ENCODE peak calls at places on chromosomes 4 and X, in six cellular contexts. F is heart left ventricle, Z is cardiac muscle cell, J is GM10248, Y is HFFc6, H is AG04450. P is an unnamed sample.

GRCh38 chr4:94262163-94263016 is 54.7 kb downstream of the SMARCAD1 start:
- DNase-seq in F (no peak), Z (no peak), J (no peak), Y (no peak), H (no peak), P (no peak)

GRCh38 chr4:39873823-39874222 is 103.9 kb downstream of the PDS5A start:
- DNase-seq in F (no peak), Z (no peak), J (no peak), Y (no peak), H (no peak), P (no peak)

GRCh38 chr4:36165256-36166005 is 78.9 kb downstream of the ARAP2 start:
- DNase-seq in F (no peak), Z (no peak), J (no peak), Y (no peak), H (no peak), P (no peak)

GRCh38 chr4:90293320-90293719 is 166.1 kb downstream of the CCSER1 start:
- DNase-seq in F (no peak), Z (peak; percentile 7), J (no peak), Y (no peak), H (no peak), P (no peak)

GRCh38 chrX:74248889-74249288 is 55.1 kb upstream of the ZCCHC13 start:
- DNase-seq in F (no peak), Z (peak; percentile 27), J (no peak), Y (no peak), H (no peak), P (no peak)

GRCh38 chrX:136767104-136767941 is 13.4 kb downstream of the ARHGEF6 start:
- DNase-seq in F (peak; percentile 84), Z (peak; percentile 61), J (peak; percentile 66), Y (peak; percentile 55), H (no peak), P (no peak)

GRCh38 chr4:59818656-59819055 is 1381.5 kb upstream of the ADGRL3 start:
- DNase-seq in F (no peak), Z (no peak), J (peak; percentile 14), Y (no peak), H (no peak), P (no peak)

GRCh38 chr4:185106353-185106752 is 36.7 kb upstream of the SLC25A4 start:
- DNase-seq in F (no peak), Z (no peak), J (no peak), Y (no peak), H (no peak), P (no peak)

GRCh38 chr4:25552580-25553271 is 102.9 kb upstream of the SLC34A2 start:
- DNase-seq in F (no peak), Z (no peak), J (no peak), Y (no peak), H (no peak), P (no peak)

GRCh38 chrX:68895339-68896250 is 66.8 kb downstream of the EFNB1 start:
- DNase-seq in F (peak; percentile 71), Z (peak; percentile 54), J (no peak), Y (no peak), H (peak; percentile 13), P (no peak)

GRCh38 chrX:1581132-1581531 is 10.3 kb upstream of the AKAP17A start:
- DNase-seq in F (no peak), Z (peak; percentile 23), J (peak; percentile 54), Y (peak; percentile 16), H (no peak), P (no peak)

GRCh38 chr4:176882201-176882600 is 89.5 kb upstream of the VEGFC start:
- DNase-seq in F (no peak), Z (no peak), J (no peak), Y (no peak), H (no peak), P (no peak)

GRCh38 chr4:176137626-176138025 is 57.8 kb downstream of the SPATA4 start:
- DNase-seq in F (no peak), Z (no peak), J (no peak), Y (peak; percentile 52), H (no peak), P (no peak)

GRCh38 chr4:158121203-158121586 is 51.6 kb downstream of the GASK1B start:
- DNase-seq in F (peak; percentile 31), Z (no peak), J (no peak), Y (peak; percentile 91), H (peak; percentile 98), P (peak; percentile 77)

GRCh38 chrX:130351567-130351966 is 11.8 kb downstream of the SLC25A14 start:
- DNase-seq in F (no peak), Z (no peak), J (no peak), Y (no peak), H (no peak), P (no peak)

GRCh38 chr4:41106694-41107419 is 107.5 kb downstream of the APBB2 start:
- DNase-seq in F (no peak), Z (no peak), J (no peak), Y (no peak), H (no peak), P (no peak)

GRCh38 chr4:117898496-117898895 is 135.8 kb upstream of the NDST3 start:
- DNase-seq in F (no peak), Z (no peak), J (no peak), Y (no peak), H (no peak), P (no peak)

GRCh38 chr4:150002561-150002960 is 75.7 kb upstream of the DCLK2 start:
- DNase-seq in F (no peak), Z (no peak), J (no peak), Y (no peak), H (no peak), P (no peak)

GRCh38 chr4:114867291-114867690 is 246.1 kb downstream of the NDST4 start:
- DNase-seq in F (no peak), Z (no peak), J (no peak), Y (no peak), H (no peak), P (no peak)

GRCh38 chrX:42567268-42567667 is 210.7 kb downstream of the PPP1R2C start:
- DNase-seq in F (no peak), Z (no peak), J (no peak), Y (no peak), H (no peak), P (no peak)

GRCh38 chr4:83917572-83917971 is 381.7 kb downstream of the GPAT3 start:
- DNase-seq in F (no peak), Z (no peak), J (no peak), Y (no peak), H (no peak), P (no peak)

GRCh38 chr4:109472343-109472761 is 38.7 kb downstream of the SEC24B start:
- DNase-seq in F (no peak), Z (no peak), J (no peak), Y (peak; percentile 69), H (peak; percentile 30), P (peak; percentile 16)

GRCh38 chrX:103828529-103828928 is 3.5 kb downstream of the RAB9B start:
- DNase-seq in F (no peak), Z (no peak), J (no peak), Y (no peak), H (no peak), P (no peak)

GRCh38 chr4:38902695-38903094 is 35.1 kb downstream of the FAM114A1 start:
- DNase-seq in F (no peak), Z (peak; percentile 23), J (peak; percentile 56), Y (no peak), H (no peak), P (no peak)

GRCh38 chr4:16043820-16044554 is 39.8 kb downstream of the PROM1 start:
- DNase-seq in F (no peak), Z (no peak), J (no peak), Y (no peak), H (no peak), P (no peak)

DNA sequence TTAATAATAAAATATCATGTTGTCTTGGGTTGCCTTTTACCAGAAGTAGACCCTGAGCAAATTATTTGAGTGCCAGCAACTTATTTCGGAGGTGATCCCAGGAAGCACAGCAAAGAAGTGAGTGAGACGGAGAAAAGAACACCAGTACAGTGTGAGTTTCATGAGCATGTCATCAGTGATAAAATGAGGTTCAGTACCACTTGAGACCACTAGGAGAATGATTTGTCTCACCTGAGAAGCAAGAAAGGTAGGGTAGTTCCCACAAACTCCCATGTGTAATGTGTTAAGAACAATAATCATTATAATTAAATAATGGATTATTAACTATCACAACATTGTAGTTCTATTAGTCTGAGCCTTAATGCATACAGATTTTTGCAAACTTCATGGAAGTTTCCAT is 112.8 kb upstream of the DMD start:
- DNase-seq in F (no peak), Z (no peak), J (no peak), Y (no peak), H (no peak), P (no peak)
- TF ChIP-seq CTCF in F (no peak), Z (no peak), J (no peak), Y (peak; percentile 18), H (no peak), P (no peak)

DNA sequence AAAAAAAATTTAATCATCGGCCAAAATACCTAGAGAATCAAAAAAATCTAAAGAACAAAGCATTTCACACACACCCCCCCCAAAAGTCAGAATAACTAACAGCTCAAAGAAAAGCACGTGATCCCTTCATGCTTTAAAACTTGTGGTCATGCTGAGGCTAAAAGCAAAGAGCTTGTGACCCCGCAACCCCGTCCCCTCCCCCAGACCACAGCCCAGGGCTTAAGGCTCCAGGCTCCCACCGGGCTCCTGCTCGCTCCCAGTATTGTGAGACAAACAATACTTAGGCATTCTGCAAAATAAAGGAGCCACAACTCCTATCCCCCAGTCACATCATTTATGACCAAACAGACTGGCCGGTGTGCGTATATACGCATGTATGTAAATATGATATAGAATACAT is 62.1 kb upstream of the CCDC160 start:
- DNase-seq in F (no peak), Z (peak; percentile 53), J (no peak), Y (no peak), H (no peak), P (no peak)
- TF ChIP-seq CTCF in F (no peak), Z (no peak), J (no peak), Y (no peak), H (no peak), P (no peak)

GRCh38 chr4:128915544-128915943 is 106.0 kb downstream of the JADE1 start:
- DNase-seq in F (no peak), Z (no peak), J (no peak), Y (no peak), H (no peak), P (no peak)

GRCh38 chr4:128921954-128922353 is 112.5 kb downstream of the JADE1 start:
- DNase-seq in F (no peak), Z (no peak), J (no peak), Y (no peak), H (no peak), P (no peak)

GRCh38 chr4:128917781-128918180 is 108.3 kb downstream of the JADE1 start:
- DNase-seq in F (no peak), Z (no peak), J (peak; percentile 25), Y (no peak), H (no peak), P (no peak)

GRCh38 chr4:128913228-128913627 is 103.7 kb downstream of the JADE1 start:
- DNase-seq in F (no peak), Z (no peak), J (peak; percentile 15), Y (no peak), H (no peak), P (no peak)

GRCh38 chr4:128916832-128917231 is 107.3 kb downstream of the JADE1 start:
- DNase-seq in F (no peak), Z (no peak), J (peak; percentile 19), Y (no peak), H (no peak), P (no peak)
- TF ChIP-seq CTCF in F (no peak), Z (no peak), J (no peak), Y (no peak), H (no peak), P (no peak)

DNA sequence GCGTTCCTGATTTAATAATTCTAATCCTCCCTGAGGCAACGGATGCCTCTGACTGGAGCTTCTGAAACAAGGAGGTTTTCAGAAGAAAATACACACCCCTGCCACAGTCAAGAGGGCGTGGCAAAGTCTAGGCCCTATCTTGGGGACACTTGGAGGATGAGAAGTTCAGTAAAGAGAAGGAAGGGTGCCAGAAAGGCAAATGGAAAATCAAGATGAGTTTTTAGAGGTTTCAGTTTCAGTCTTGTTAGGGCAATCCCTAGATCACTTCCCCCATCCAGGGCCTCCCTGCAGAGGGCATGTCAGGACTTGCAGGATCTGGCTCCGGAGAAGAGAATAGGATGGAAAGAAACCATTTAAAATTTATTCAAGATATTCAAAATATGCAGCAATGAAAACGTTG is 28.5 kb upstream of the FGF2 start:
- DNase-seq in F (peak; percentile 56), Z (no peak), J (no peak), Y (peak; percentile 96), H (peak; percentile 88), P (peak; percentile 96)
- TF ChIP-seq CTCF in F (no peak), Z (no peak), J (no peak), Y (peak; percentile 11), H (peak; percentile 14), P (peak; percentile 25)

P was measured in AG09319.